ENCODE peak calls at places on chromosome 13, in eight cellular contexts. D, Z, P, J, B, W, L and K are unnamed samples.

GRCh38 chr13:111184685-111185401 is 69.7 kb downstream of the ARHGEF7 start:
- DNase-seq in D (no peak), P (no peak), B (no peak), J (no peak), Z (no peak), L (no peak), W (no peak), K (peak)

GRCh38 chr13:112877496-112877895 is 91.5 kb upstream of the MCF2L start:
- DNase-seq in J (no peak), D (no peak), P (no peak), Z (no peak), B (no peak), W (no peak), L (no peak), K (peak)

GRCh38 chr13:99971576-99972189 is at the start of gene ZIC5:
- DNase-seq in D (no peak), J (no peak), P (peak), Z (no peak), W (peak), B (no peak), L (peak), K (no peak)

GRCh38 chr13:28035146-28035782 is 46.8 kb upstream of the URAD start:
- DNase-seq in Z (no peak), D (no peak), W (no peak), J (no peak), P (no peak), L (no peak), B (no peak), K (no peak)

GRCh38 chr13:45082964-45083363 is 37.3 kb upstream of the GTF2F2 start:
- DNase-seq in J (peak), P (no peak), D (peak), L (no peak), B (no peak), Z (peak), W (no peak), K (no peak)

GRCh38 chr13:71879129-71879535 is 12.1 kb upstream of the DACH1 start:
- DNase-seq in P (no peak), L (peak), W (no peak), Z (peak), B (no peak), D (peak), J (peak), K (no peak)

GRCh38 chr13:40060318-40061007 is 405.0 kb downstream of the COG6 start:
- DNase-seq in L (no peak), D (peak), J (peak), P (no peak), B (no peak), Z (peak), W (no peak), K (no peak)

GRCh38 chr13:99281811-99282263 is 23.7 kb upstream of the GPR18 start:
- DNase-seq in B (peak), L (no peak), Z (no peak), D (no peak), J (no peak), P (no peak), W (no peak), K (no peak)

GRCh38 chr13:92175330-92175729 is 776.9 kb downstream of the GPC5 start:
- DNase-seq in D (peak), Z (peak), B (no peak), J (peak), P (peak), W (no peak), L (peak), K (peak)

GRCh38 chr13:26557393-26558073 is at the start of gene WASF3:
- DNase-seq in L (peak), Z (peak), J (peak), D (peak), P (peak), B (peak), W (peak), K (peak)

GRCh38 chr13:44906230-44906629 is 83.0 kb downstream of the NUFIP1 start:
- DNase-seq in P (no peak), J (no peak), W (no peak), D (no peak), L (no peak), B (no peak), Z (no peak), K (no peak)

GRCh38 chr13:100440756-100441421 is 147.7 kb downstream of the GGACT start:
- DNase-seq in W (no peak), J (peak), Z (peak), D (peak), L (no peak), P (no peak), B (no peak), K (no peak)

GRCh38 chr13:113573065-113573464 is 11.5 kb upstream of the TFDP1 start:
- DNase-seq in W (no peak), B (no peak), Z (no peak), P (no peak), J (no peak), L (no peak), D (no peak), K (no peak)

GRCh38 chr13:34578471-34578870 is 363.6 kb upstream of the NBEA start:
- DNase-seq in D (no peak), Z (peak), P (no peak), W (no peak), J (peak), L (no peak), B (no peak), K (no peak)

GRCh38 chr13:44686478-44687071 is 110.4 kb upstream of the TSC22D1 start:
- DNase-seq in J (peak), P (no peak), L (no peak), B (no peak), D (no peak), W (no peak), Z (no peak), K (no peak)

GRCh38 chr13:111920932-111921705 is 145.8 kb upstream of the SOX1 start:
- DNase-seq in D (no peak), Z (no peak), J (no peak), P (no peak), W (no peak), L (no peak), B (no peak), K (no peak)

GRCh38 chr13:32261567-32261966 is 53.6 kb downstream of the ZAR1L start:
- DNase-seq in B (peak), Z (peak), J (peak), W (no peak), D (peak), L (no peak), P (no peak), K (no peak)

GRCh38 chr13:43054803-43055802 is 31.7 kb downstream of the DNAJC15 start:
- DNase-seq in J (peak), P (no peak), W (no peak), Z (peak), B (no peak), D (peak), L (peak), K (no peak)

GRCh38 chr13:47594833-47595232 is 406.2 kb downstream of the SUCLA2 start:
- DNase-seq in J (peak), P (no peak), B (no peak), D (peak), Z (peak), W (no peak), L (no peak), K (no peak)

GRCh38 chr13:40876020-40876738 is 86.8 kb downstream of the SLC25A15 start:
- DNase-seq in L (no peak), W (no peak), Z (no peak), B (no peak), D (no peak), P (no peak), J (no peak), K (no peak)

GRCh38 chr13:104461049-104461448 is 1394.8 kb upstream of the SLC10A2 start:
- DNase-seq in L (no peak), D (no peak), Z (no peak), J (no peak), B (no peak), P (no peak), W (no peak), K (no peak)

GRCh38 chr13:34419025-34419424 is 523.0 kb upstream of the NBEA start:
- DNase-seq in J (peak), B (no peak), W (no peak), L (no peak), D (peak), Z (no peak), P (no peak), K (no peak)

GRCh38 chr13:47310376-47310775 is 413.5 kb upstream of the HTR2A start:
- DNase-seq in L (no peak), D (no peak), B (no peak), W (no peak), P (no peak), J (no peak), Z (no peak), K (no peak)

GRCh38 chr13:74000906-74001305 is 133.3 kb downstream of the KLF12 start:
- DNase-seq in J (peak), Z (no peak), B (no peak), W (no peak), D (no peak), P (no peak), L (no peak), K (no peak)

GRCh38 chr13:73997964-73998363 is 136.2 kb downstream of the KLF12 start:
- DNase-seq in P (no peak), L (no peak), W (no peak), J (no peak), D (no peak), Z (no peak), B (no peak), K (no peak)

GRCh38 chr13:73995752-73996151 is 138.5 kb downstream of the KLF12 start:
- DNase-seq in P (no peak), W (no peak), L (no peak), J (no peak), Z (no peak), D (no peak), B (no peak), K (no peak)

GRCh38 chr13:73996569-73996968 is 137.6 kb downstream of the KLF12 start:
- DNase-seq in J (no peak), L (no peak), W (no peak), B (no peak), Z (no peak), D (no peak), P (no peak), K (no peak)

DNA sequence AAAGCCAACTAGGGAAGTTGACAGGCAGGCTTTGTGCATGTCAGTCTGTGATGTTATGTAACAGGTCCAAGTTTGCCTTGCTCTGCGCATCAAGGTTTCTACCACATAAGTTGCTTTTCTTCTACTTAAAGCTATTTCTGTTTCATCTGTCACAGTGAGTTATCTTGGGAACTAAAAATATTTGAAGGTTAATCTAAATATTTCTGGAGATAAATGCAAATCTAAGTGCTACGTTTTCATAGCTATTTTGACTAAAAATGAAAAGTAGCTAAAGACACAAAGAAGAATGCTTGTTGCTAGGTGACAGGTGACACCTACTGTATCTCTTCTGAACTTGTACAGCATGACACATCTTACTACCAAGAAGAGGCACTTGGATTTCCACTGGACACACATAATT is 135.6 kb downstream of the KLF12 start:
- DNase-seq in P (no peak), L (no peak), Z (no peak), D (no peak), W (no peak), J (no peak), B (no peak), K (no peak)
- TF ChIP-seq CTCF in P (no peak), L (no peak), Z (no peak), D (no peak), W (no peak), J (no peak), B (no peak), K (no peak)

GRCh38 chr13:29522044-29522685 is 73.3 kb downstream of the SLC7A1 start:
- DNase-seq in L (no peak), B (peak), W (no peak), P (no peak), D (peak), J (peak), Z (peak), K (no peak)
- TF ChIP-seq CTCF in L (no peak), B (no peak), W (no peak), P (no peak), D (no peak), J (no peak), Z (no peak), K (no peak)

GRCh38 chr13:29907670-29908069 is 57.3 kb upstream of the UBL3 start:
- DNase-seq in D (no peak), B (no peak), P (no peak), Z (no peak), L (no peak), W (no peak), J (no peak), K (no peak)

GRCh38 chr13:29909975-29910674 is 59.7 kb upstream of the UBL3 start:
- DNase-seq in L (no peak), D (peak), B (no peak), J (peak), Z (peak), W (peak), P (no peak), K (no peak)

GRCh38 chr13:29908917-29909755 is 58.7 kb upstream of the UBL3 start:
- DNase-seq in B (no peak), L (no peak), Z (no peak), D (no peak), P (no peak), J (no peak), W (peak), K (no peak)

GRCh38 chr13:29906432-29907011 is 56.1 kb upstream of the UBL3 start:
- DNase-seq in B (no peak), Z (no peak), P (no peak), J (no peak), D (no peak), W (no peak), L (no peak), K (no peak)

DNA sequence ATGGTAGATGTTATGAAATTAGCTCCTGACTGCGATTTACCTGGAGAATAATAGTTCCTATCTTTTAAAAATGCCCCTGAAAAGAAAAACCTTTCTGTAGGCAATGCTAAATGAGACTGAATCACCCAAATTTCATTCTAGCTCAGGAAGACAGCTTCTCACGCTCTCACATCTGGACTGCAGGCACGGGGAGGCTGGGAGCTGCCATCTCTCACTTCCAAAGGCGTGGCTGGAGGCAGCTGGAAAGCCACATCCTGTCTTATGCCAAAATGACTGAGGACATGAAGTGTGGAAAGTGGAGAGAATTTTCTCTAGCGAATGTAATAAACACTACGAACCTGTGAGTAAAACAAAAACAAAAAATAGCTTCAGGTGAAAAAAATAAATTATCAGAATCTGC is 58.0 kb upstream of the UBL3 start:
- DNase-seq in J (peak), P (no peak), D (peak), Z (peak), B (no peak), W (peak), L (no peak), K (no peak)
- TF ChIP-seq CTCF in J (no peak), P (no peak), D (no peak), Z (no peak), B (no peak), W (no peak), L (no peak), K (no peak)

GRCh38 chr13:60583196-60583908 is 186.3 kb downstream of the TDRD3 start:
- DNase-seq in P (no peak), J (peak), D (peak), L (no peak), W (no peak), B (no peak), Z (peak), K (no peak)
- TF ChIP-seq CTCF in P (no peak), J (no peak), D (peak), L (no peak), W (no peak), B (no peak), Z (peak), K (no peak)

DNA sequence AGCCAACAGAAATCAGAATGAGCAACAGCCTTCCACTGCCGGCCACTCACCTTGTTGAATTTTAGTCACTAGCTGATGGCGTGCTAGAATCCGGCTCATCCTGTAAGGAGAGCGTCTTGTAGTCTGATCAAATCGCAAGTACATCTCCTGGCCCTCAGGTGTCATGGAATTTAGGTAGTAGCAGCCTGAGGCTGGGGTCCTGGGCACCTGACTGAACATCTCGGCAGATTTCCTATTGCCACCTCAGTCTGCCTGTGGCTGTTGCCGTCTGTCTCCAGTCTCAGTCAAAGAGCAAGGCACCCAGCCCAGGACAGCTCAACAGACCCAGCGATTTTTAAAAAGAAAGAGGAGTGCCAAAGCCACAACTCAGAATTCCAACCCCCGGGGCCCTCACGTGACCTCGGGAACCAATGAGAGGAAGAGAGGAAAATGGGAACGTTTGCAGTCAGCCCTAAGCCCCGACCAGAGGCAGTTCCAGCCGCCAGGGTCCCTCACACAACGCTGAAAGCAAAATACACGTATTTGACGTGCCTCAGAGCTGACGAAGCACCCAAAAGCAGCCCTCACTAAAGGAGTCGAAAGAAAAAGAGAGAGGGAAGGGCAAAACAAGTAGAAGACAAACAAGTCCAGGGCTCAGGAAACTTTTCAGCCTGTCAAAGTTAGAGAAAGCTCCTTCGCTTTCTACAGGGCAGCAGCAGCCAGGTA is at the start of gene STARD13:
- DNase-seq in J (peak), B (peak), L (peak), D (peak), W (peak), Z (peak), P (peak), K (peak)
- TF ChIP-seq CTCF in J (peak), B (no peak), L (no peak), D (peak), W (peak), Z (peak), P (peak), K (no peak)